ENCODE peak calls at places on chromosomes 2 and 18, in nine cellular contexts. One of them, this sample, is unnamed. For H3K4me1, the result is how much of the 10 kb centered on the place peaks cover.

GRCh38 chr2:43387092-43388062 is 161.0 kb upstream of the ZFP36L2 start:
- DNase-seq in heart left ventricle: no peak
- DNase-seq in CD8-positive, alpha-beta memory T cell: no peak
- DNase-seq in right cardiac atrium: no peak
- DNase-seq in uterus: no peak
- DNase-seq in iPS DF 6.9: no peak
- DNase-seq in MM.1S: peak
- DNase-seq in stomach: no peak
- DNase-seq in upper lobe of right lung: no peak
- DNase-seq in this sample: no peak

GRCh38 chr2:204024503-204024902 is 87.9 kb downstream of the ICOS start:
- DNase-seq in heart left ventricle: no peak
- DNase-seq in CD8-positive, alpha-beta memory T cell: no peak
- DNase-seq in right cardiac atrium: no peak
- DNase-seq in uterus: peak
- DNase-seq in iPS DF 6.9: peak
- DNase-seq in MM.1S: peak
- DNase-seq in stomach: peak
- DNase-seq in upper lobe of right lung: no peak
- DNase-seq in this sample: no peak

GRCh38 chr2:170685591-170685990 is 29.5 kb upstream of the SP5 start:
- DNase-seq in heart left ventricle: no peak
- DNase-seq in CD8-positive, alpha-beta memory T cell: no peak
- DNase-seq in right cardiac atrium: no peak
- DNase-seq in uterus: no peak
- DNase-seq in iPS DF 6.9: no peak
- DNase-seq in MM.1S: no peak
- DNase-seq in stomach: no peak
- DNase-seq in upper lobe of right lung: no peak
- DNase-seq in this sample: no peak

GRCh38 chr2:98348066-98348561 is 1.9 kb downstream of the CNGA3 start:
- DNase-seq in heart left ventricle: no peak
- DNase-seq in CD8-positive, alpha-beta memory T cell: no peak
- DNase-seq in right cardiac atrium: no peak
- DNase-seq in uterus: no peak
- DNase-seq in iPS DF 6.9: no peak
- DNase-seq in MM.1S: no peak
- DNase-seq in stomach: no peak
- DNase-seq in upper lobe of right lung: no peak
- DNase-seq in this sample: no peak

GRCh38 chr2:147659051-147659450 is 185.8 kb upstream of the ACVR2A start:
- DNase-seq in heart left ventricle: no peak
- DNase-seq in CD8-positive, alpha-beta memory T cell: no peak
- DNase-seq in right cardiac atrium: no peak
- DNase-seq in uterus: no peak
- DNase-seq in iPS DF 6.9: no peak
- DNase-seq in MM.1S: no peak
- DNase-seq in stomach: no peak
- DNase-seq in upper lobe of right lung: no peak
- DNase-seq in this sample: no peak

GRCh38 chr18:7303306-7303705 is 72.4 kb downstream of the LRRC30 start:
- DNase-seq in heart left ventricle: no peak
- DNase-seq in CD8-positive, alpha-beta memory T cell: no peak
- DNase-seq in right cardiac atrium: no peak
- DNase-seq in uterus: no peak
- DNase-seq in iPS DF 6.9: no peak
- DNase-seq in MM.1S: no peak
- DNase-seq in stomach: no peak
- DNase-seq in upper lobe of right lung: no peak
- DNase-seq in this sample: no peak

GRCh38 chr2:169452080-169452479 is 27.2 kb upstream of the BBS5 start:
- DNase-seq in heart left ventricle: no peak
- DNase-seq in CD8-positive, alpha-beta memory T cell: no peak
- DNase-seq in right cardiac atrium: no peak
- DNase-seq in uterus: no peak
- DNase-seq in iPS DF 6.9: peak
- DNase-seq in MM.1S: peak
- DNase-seq in stomach: no peak
- DNase-seq in upper lobe of right lung: no peak
- DNase-seq in this sample: no peak

GRCh38 chr2:45123521-45124191 is 114.4 kb upstream of the SIX2 start:
- DNase-seq in heart left ventricle: no peak
- DNase-seq in CD8-positive, alpha-beta memory T cell: no peak
- DNase-seq in right cardiac atrium: no peak
- DNase-seq in uterus: no peak
- DNase-seq in iPS DF 6.9: no peak
- DNase-seq in MM.1S: no peak
- DNase-seq in stomach: no peak
- DNase-seq in upper lobe of right lung: no peak
- DNase-seq in this sample: no peak

GRCh38 chr2:238299803-238300202 is 11.4 kb upstream of the PER2 start:
- DNase-seq in heart left ventricle: no peak
- DNase-seq in CD8-positive, alpha-beta memory T cell: no peak
- DNase-seq in right cardiac atrium: no peak
- DNase-seq in uterus: no peak
- DNase-seq in iPS DF 6.9: no peak
- DNase-seq in MM.1S: no peak
- DNase-seq in stomach: peak
- DNase-seq in upper lobe of right lung: no peak
- DNase-seq in this sample: no peak

GRCh38 chr2:109591236-109591635 is 22.5 kb downstream of the SEPTIN10 start:
- DNase-seq in heart left ventricle: no peak
- DNase-seq in CD8-positive, alpha-beta memory T cell: no peak
- DNase-seq in right cardiac atrium: no peak
- DNase-seq in uterus: no peak
- DNase-seq in iPS DF 6.9: no peak
- DNase-seq in MM.1S: no peak
- DNase-seq in stomach: no peak
- DNase-seq in upper lobe of right lung: no peak
- DNase-seq in this sample: no peak

GRCh38 chr2:159775006-159775405 is 23.0 kb downstream of the CD302 start:
- DNase-seq in heart left ventricle: no peak
- DNase-seq in CD8-positive, alpha-beta memory T cell: no peak
- DNase-seq in right cardiac atrium: no peak
- DNase-seq in uterus: no peak
- DNase-seq in iPS DF 6.9: no peak
- DNase-seq in MM.1S: no peak
- DNase-seq in stomach: no peak
- DNase-seq in upper lobe of right lung: no peak
- DNase-seq in this sample: no peak

GRCh38 chr2:112547333-112547732 is 5.1 kb downstream of the POLR1B start:
- DNase-seq in heart left ventricle: no peak
- DNase-seq in CD8-positive, alpha-beta memory T cell: no peak
- DNase-seq in right cardiac atrium: no peak
- DNase-seq in uterus: no peak
- DNase-seq in iPS DF 6.9: no peak
- DNase-seq in MM.1S: no peak
- DNase-seq in stomach: no peak
- DNase-seq in upper lobe of right lung: no peak
- DNase-seq in this sample: no peak

GRCh38 chr2:190947711-190948251 is 66.2 kb downstream of the STAT1 start:
- DNase-seq in heart left ventricle: no peak
- DNase-seq in CD8-positive, alpha-beta memory T cell: peak
- DNase-seq in right cardiac atrium: no peak
- DNase-seq in uterus: no peak
- DNase-seq in iPS DF 6.9: no peak
- DNase-seq in MM.1S: peak
- DNase-seq in stomach: no peak
- DNase-seq in upper lobe of right lung: no peak
- DNase-seq in this sample: no peak

GRCh38 chr2:211228559-211228958 is 672.2 kb downstream of the CPS1 start:
- DNase-seq in heart left ventricle: no peak
- DNase-seq in CD8-positive, alpha-beta memory T cell: no peak
- DNase-seq in right cardiac atrium: no peak
- DNase-seq in uterus: no peak
- DNase-seq in iPS DF 6.9: no peak
- DNase-seq in MM.1S: no peak
- DNase-seq in stomach: no peak
- DNase-seq in upper lobe of right lung: peak
- DNase-seq in this sample: no peak

GRCh38 chr2:62738981-62739936 is 33.7 kb downstream of the EHBP1 start:
- DNase-seq in heart left ventricle: no peak
- DNase-seq in CD8-positive, alpha-beta memory T cell: no peak
- DNase-seq in right cardiac atrium: no peak
- DNase-seq in uterus: no peak
- DNase-seq in iPS DF 6.9: no peak
- DNase-seq in MM.1S: no peak
- DNase-seq in stomach: no peak
- DNase-seq in upper lobe of right lung: no peak
- DNase-seq in this sample: no peak

GRCh38 chr2:61707984-61708852 is 145.6 kb downstream of the FAM161A start:
- DNase-seq in heart left ventricle: peak
- DNase-seq in CD8-positive, alpha-beta memory T cell: no peak
- DNase-seq in right cardiac atrium: no peak
- DNase-seq in uterus: no peak
- DNase-seq in iPS DF 6.9: no peak
- DNase-seq in MM.1S: peak
- DNase-seq in stomach: peak
- DNase-seq in upper lobe of right lung: no peak
- DNase-seq in this sample: no peak

GRCh38 chr2:221360742-221361141 is 211.4 kb downstream of the EPHA4 start:
- DNase-seq in heart left ventricle: no peak
- DNase-seq in CD8-positive, alpha-beta memory T cell: no peak
- DNase-seq in right cardiac atrium: no peak
- DNase-seq in uterus: no peak
- DNase-seq in iPS DF 6.9: no peak
- DNase-seq in MM.1S: no peak
- DNase-seq in stomach: no peak
- DNase-seq in upper lobe of right lung: no peak
- DNase-seq in this sample: no peak

DNA sequence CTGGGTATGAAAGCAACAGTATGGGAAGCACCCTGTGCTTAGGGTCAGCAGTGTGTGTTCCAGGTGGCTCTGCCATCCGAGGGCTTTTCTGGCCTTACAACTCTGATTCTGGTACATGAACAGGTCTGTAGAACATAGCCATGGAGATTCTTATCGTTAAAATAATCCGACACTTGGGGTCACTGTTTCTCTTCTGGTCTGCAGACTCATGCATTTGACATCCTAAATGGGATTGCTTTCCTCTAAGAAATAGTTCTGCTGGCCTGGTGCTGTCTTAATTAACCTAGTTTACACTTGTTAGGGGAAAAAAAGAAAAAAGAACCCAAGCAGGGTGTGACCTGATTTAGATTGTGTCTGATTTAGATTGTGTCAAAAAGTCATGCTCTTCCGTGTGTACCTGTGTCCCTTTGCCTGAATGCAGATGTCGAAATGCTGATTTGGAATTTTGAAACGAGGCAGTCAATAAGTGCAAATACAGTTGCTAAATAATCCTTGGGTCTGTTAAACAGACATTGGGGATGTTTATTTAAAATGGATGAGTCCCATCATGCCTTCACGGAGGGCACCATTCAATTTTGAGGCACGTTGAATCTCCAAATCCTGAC is 59.6 kb downstream of the TRPM8 start:
- DNase-seq in heart left ventricle: no peak
- DNase-seq in CD8-positive, alpha-beta memory T cell: peak
- DNase-seq in right cardiac atrium: no peak
- DNase-seq in uterus: no peak
- DNase-seq in iPS DF 6.9: no peak
- DNase-seq in MM.1S: peak
- DNase-seq in stomach: no peak
- DNase-seq in upper lobe of right lung: no peak
- DNase-seq in this sample: no peak
- H3K27ac ChIP-seq in heart left ventricle: no peak
- H3K27ac ChIP-seq in CD8-positive, alpha-beta memory T cell: no peak
- H3K27ac ChIP-seq in right cardiac atrium: no peak
- H3K27ac ChIP-seq in uterus: no peak
- H3K27ac ChIP-seq in iPS DF 6.9: no peak
- H3K27ac ChIP-seq in MM.1S: no peak
- H3K27ac ChIP-seq in stomach: no peak
- H3K27ac ChIP-seq in upper lobe of right lung: no peak
- H3K27ac ChIP-seq in this sample: no peak

DNA sequence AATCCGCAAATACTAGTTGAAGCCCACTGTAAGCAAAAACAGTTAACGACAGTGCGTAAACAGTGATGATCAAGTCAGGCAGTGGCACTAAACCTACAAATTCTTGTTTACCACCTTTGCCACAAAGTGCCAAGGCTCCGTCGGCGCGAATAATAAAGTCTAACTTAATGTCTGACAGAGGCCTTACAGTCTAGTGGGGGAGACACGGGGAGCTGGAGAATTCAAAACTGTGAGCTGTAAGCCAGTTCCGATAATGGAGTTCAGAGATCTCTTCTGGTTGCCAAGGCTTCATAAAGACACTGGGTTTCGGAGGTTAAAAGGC is 284 bp upstream of the EXOC6B start:
- DNase-seq in heart left ventricle: no peak
- DNase-seq in CD8-positive, alpha-beta memory T cell: no peak
- DNase-seq in right cardiac atrium: no peak
- DNase-seq in uterus: no peak
- DNase-seq in iPS DF 6.9: no peak
- DNase-seq in MM.1S: no peak
- DNase-seq in stomach: no peak
- DNase-seq in upper lobe of right lung: no peak
- DNase-seq in this sample: no peak
- H3K4me3 ChIP-seq in heart left ventricle: peak
- H3K4me3 ChIP-seq in CD8-positive, alpha-beta memory T cell: peak
- H3K4me3 ChIP-seq in right cardiac atrium: no peak
- H3K4me3 ChIP-seq in uterus: peak
- H3K4me3 ChIP-seq in iPS DF 6.9: no peak
- H3K4me3 ChIP-seq in MM.1S: peak
- H3K4me3 ChIP-seq in stomach: peak
- H3K4me3 ChIP-seq in upper lobe of right lung: peak
- H3K4me3 ChIP-seq in this sample: peak

GRCh38 chr18:58230438-58231179 is 186.6 kb downstream of the NEDD4L start:
- DNase-seq in heart left ventricle: no peak
- DNase-seq in CD8-positive, alpha-beta memory T cell: no peak
- DNase-seq in right cardiac atrium: no peak
- DNase-seq in uterus: no peak
- DNase-seq in iPS DF 6.9: no peak
- DNase-seq in MM.1S: no peak
- DNase-seq in stomach: peak
- DNase-seq in upper lobe of right lung: no peak
- DNase-seq in this sample: no peak
- H3K4me1 ChIP-seq in heart left ventricle: under half
- H3K4me1 ChIP-seq in CD8-positive, alpha-beta memory T cell: under half
- H3K4me1 ChIP-seq in right cardiac atrium: under half
- H3K4me1 ChIP-seq in uterus: under half
- H3K4me1 ChIP-seq in iPS DF 6.9: under half
- H3K4me1 ChIP-seq in MM.1S: under half
- H3K4me1 ChIP-seq in stomach: half or more
- H3K4me1 ChIP-seq in upper lobe of right lung: under half
- H3K4me1 ChIP-seq in this sample: under half

GRCh38 chr2:120221616-120222015 is 1.6 kb downstream of the TMEM185B start:
- DNase-seq in heart left ventricle: no peak
- DNase-seq in CD8-positive, alpha-beta memory T cell: no peak
- DNase-seq in right cardiac atrium: no peak
- DNase-seq in uterus: no peak
- DNase-seq in iPS DF 6.9: no peak
- DNase-seq in MM.1S: no peak
- DNase-seq in stomach: no peak
- DNase-seq in upper lobe of right lung: no peak
- DNase-seq in this sample: no peak
- H3K27ac ChIP-seq in heart left ventricle: no peak
- H3K27ac ChIP-seq in CD8-positive, alpha-beta memory T cell: no peak
- H3K27ac ChIP-seq in right cardiac atrium: no peak
- H3K27ac ChIP-seq in uterus: no peak
- H3K27ac ChIP-seq in iPS DF 6.9: no peak
- H3K27ac ChIP-seq in MM.1S: no peak
- H3K27ac ChIP-seq in stomach: no peak
- H3K27ac ChIP-seq in upper lobe of right lung: no peak
- H3K27ac ChIP-seq in this sample: no peak